ENCODE peak calls at places on chromosome 4, in six cellular contexts. One of them, this sample, is unnamed.

GRCh38 chr4:628346-628745 is 3.0 kb downstream of the PDE6B start:
- DNase-seq in mesenchymal stem cell: no peak
- DNase-seq in H9: peak
- DNase-seq in mesendoderm: no peak
- DNase-seq in neuronal stem cell: no peak
- DNase-seq in IMR-90: no peak
- DNase-seq in this sample: no peak

GRCh38 chr4:66330125-66330524 is 659.8 kb upstream of the EPHA5 start:
- DNase-seq in IMR-90: no peak
- DNase-seq in mesendoderm: no peak
- DNase-seq in H9: no peak
- DNase-seq in mesenchymal stem cell: no peak
- DNase-seq in neuronal stem cell: no peak
- DNase-seq in this sample: no peak

GRCh38 chr4:22910200-22910599 is 217.5 kb downstream of the GBA3 start:
- DNase-seq in IMR-90: no peak
- DNase-seq in H9: no peak
- DNase-seq in mesenchymal stem cell: no peak
- DNase-seq in mesendoderm: no peak
- DNase-seq in neuronal stem cell: no peak
- DNase-seq in this sample: no peak

GRCh38 chr4:13921805-13922204 is 294.3 kb upstream of the BOD1L1 start:
- DNase-seq in H9: no peak
- DNase-seq in neuronal stem cell: no peak
- DNase-seq in IMR-90: peak
- DNase-seq in mesendoderm: no peak
- DNase-seq in mesenchymal stem cell: peak
- DNase-seq in this sample: no peak

GRCh38 chr4:13918110-13918509 is 290.6 kb upstream of the BOD1L1 start:
- DNase-seq in neuronal stem cell: no peak
- DNase-seq in mesendoderm: no peak
- DNase-seq in IMR-90: peak
- DNase-seq in mesenchymal stem cell: peak
- DNase-seq in H9: no peak
- DNase-seq in this sample: peak

GRCh38 chr4:7323461-7323871 is 111.3 kb downstream of the PSAPL1 start:
- DNase-seq in mesenchymal stem cell: no peak
- DNase-seq in mesendoderm: no peak
- DNase-seq in H9: no peak
- DNase-seq in IMR-90: no peak
- DNase-seq in neuronal stem cell: no peak
- DNase-seq in this sample: no peak

GRCh38 chr4:163072222-163072621 is 94.5 kb downstream of the NAF1 start:
- DNase-seq in mesendoderm: no peak
- DNase-seq in IMR-90: no peak
- DNase-seq in neuronal stem cell: no peak
- DNase-seq in H9: no peak
- DNase-seq in mesenchymal stem cell: no peak
- DNase-seq in this sample: no peak

GRCh38 chr4:102217345-102217744 is 127.9 kb downstream of the SLC39A8 start:
- DNase-seq in IMR-90: no peak
- DNase-seq in H9: no peak
- DNase-seq in neuronal stem cell: no peak
- DNase-seq in mesendoderm: no peak
- DNase-seq in mesenchymal stem cell: no peak
- DNase-seq in this sample: no peak

GRCh38 chr4:53365121-53365485 is 758 bp downstream of the SCFD2 start:
- DNase-seq in H9: peak
- DNase-seq in mesendoderm: peak
- DNase-seq in IMR-90: peak
- DNase-seq in neuronal stem cell: no peak
- DNase-seq in mesenchymal stem cell: peak
- DNase-seq in this sample: no peak

GRCh38 chr4:131566026-131566425 is 1583.1 kb upstream of the PCDH10 start:
- DNase-seq in neuronal stem cell: no peak
- DNase-seq in mesenchymal stem cell: no peak
- DNase-seq in mesendoderm: no peak
- DNase-seq in H9: no peak
- DNase-seq in IMR-90: no peak
- DNase-seq in this sample: no peak

GRCh38 chr4:25098964-25099843 is 61.0 kb downstream of the SEPSECS start:
- DNase-seq in IMR-90: peak
- DNase-seq in neuronal stem cell: no peak
- DNase-seq in mesendoderm: peak
- DNase-seq in mesenchymal stem cell: no peak
- DNase-seq in H9: no peak
- DNase-seq in this sample: peak

GRCh38 chr4:16765549-16765948 is 132.9 kb downstream of the LDB2 start:
- DNase-seq in mesenchymal stem cell: no peak
- DNase-seq in IMR-90: no peak
- DNase-seq in H9: no peak
- DNase-seq in neuronal stem cell: no peak
- DNase-seq in mesendoderm: no peak
- DNase-seq in this sample: peak

GRCh38 chr4:13524504-13525243 is 19.6 kb downstream of the NKX3-2 start:
- DNase-seq in IMR-90: peak
- DNase-seq in mesendoderm: peak
- DNase-seq in neuronal stem cell: no peak
- DNase-seq in H9: no peak
- DNase-seq in mesenchymal stem cell: peak
- DNase-seq in this sample: no peak

GRCh38 chr4:88738714-88739366 is 41.2 kb upstream of the NAP1L5 start:
- DNase-seq in IMR-90: peak
- DNase-seq in mesendoderm: no peak
- DNase-seq in H9: peak
- DNase-seq in neuronal stem cell: no peak
- DNase-seq in mesenchymal stem cell: no peak
- DNase-seq in this sample: peak

GRCh38 chr4:99714179-99714578 is 56.6 kb upstream of the C4orf54 start:
- DNase-seq in IMR-90: no peak
- DNase-seq in H9: no peak
- DNase-seq in mesendoderm: peak
- DNase-seq in neuronal stem cell: no peak
- DNase-seq in mesenchymal stem cell: no peak
- DNase-seq in this sample: peak

DNA sequence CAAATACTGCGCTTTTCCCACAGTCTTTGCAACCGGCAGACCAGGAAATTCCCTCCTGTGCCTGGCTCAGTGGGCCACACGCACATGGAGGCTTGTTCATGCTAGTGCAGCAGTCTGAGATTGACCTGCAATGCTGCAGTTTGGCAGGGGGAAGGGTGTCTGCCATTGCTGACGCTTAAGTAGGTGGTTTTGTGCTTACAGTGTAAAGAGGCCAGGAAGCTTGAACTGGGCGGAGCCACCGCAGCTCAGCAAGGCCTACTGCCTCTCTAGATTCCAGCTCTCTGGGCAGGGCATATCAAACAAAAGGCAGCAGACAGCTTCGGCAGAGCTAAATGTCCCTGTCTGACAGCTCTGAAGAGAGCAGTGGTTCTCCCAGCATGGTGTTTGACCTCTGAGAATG is 390.5 kb upstream of the TECRL start:
- DNase-seq in H9: peak
- DNase-seq in mesenchymal stem cell: no peak
- DNase-seq in neuronal stem cell: no peak
- DNase-seq in IMR-90: no peak
- DNase-seq in mesendoderm: peak
- DNase-seq in this sample: no peak
- H4K8ac ChIP-seq in H9: peak
- H4K8ac ChIP-seq in mesenchymal stem cell: no peak
- H4K8ac ChIP-seq in neuronal stem cell: no peak
- H4K8ac ChIP-seq in IMR-90: no peak
- H4K8ac ChIP-seq in mesendoderm: no peak
- H4K8ac ChIP-seq in this sample: no peak

DNA sequence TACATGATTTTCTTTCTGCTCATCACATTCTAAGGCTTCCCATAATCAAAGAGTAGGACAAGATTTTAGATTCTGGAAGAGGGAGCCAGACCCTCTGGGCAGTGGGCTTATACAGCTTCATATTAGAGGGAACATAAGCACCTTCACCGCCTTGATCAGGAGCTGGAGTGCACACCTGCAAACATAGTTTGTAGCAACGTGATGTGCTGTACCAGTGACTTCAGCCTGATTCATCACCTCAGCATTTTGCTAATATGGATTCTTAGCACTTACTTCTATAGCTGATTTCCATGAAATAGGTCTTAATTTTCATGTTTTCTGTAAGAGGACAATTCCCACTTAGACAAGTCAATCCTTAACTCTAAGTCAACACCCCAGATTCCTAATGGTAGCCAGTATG is 36.7 kb downstream of the PCDH18 start:
- DNase-seq in mesendoderm: no peak
- DNase-seq in H9: no peak
- DNase-seq in mesenchymal stem cell: no peak
- DNase-seq in IMR-90: no peak
- DNase-seq in neuronal stem cell: no peak
- DNase-seq in this sample: no peak
- H2AK5ac ChIP-seq in mesendoderm: no peak
- H2AK5ac ChIP-seq in H9: no peak
- H2AK5ac ChIP-seq in mesenchymal stem cell: no peak
- H2AK5ac ChIP-seq in IMR-90: no peak
- H2AK5ac ChIP-seq in neuronal stem cell: no peak
- H2AK5ac ChIP-seq in this sample: no peak

DNA sequence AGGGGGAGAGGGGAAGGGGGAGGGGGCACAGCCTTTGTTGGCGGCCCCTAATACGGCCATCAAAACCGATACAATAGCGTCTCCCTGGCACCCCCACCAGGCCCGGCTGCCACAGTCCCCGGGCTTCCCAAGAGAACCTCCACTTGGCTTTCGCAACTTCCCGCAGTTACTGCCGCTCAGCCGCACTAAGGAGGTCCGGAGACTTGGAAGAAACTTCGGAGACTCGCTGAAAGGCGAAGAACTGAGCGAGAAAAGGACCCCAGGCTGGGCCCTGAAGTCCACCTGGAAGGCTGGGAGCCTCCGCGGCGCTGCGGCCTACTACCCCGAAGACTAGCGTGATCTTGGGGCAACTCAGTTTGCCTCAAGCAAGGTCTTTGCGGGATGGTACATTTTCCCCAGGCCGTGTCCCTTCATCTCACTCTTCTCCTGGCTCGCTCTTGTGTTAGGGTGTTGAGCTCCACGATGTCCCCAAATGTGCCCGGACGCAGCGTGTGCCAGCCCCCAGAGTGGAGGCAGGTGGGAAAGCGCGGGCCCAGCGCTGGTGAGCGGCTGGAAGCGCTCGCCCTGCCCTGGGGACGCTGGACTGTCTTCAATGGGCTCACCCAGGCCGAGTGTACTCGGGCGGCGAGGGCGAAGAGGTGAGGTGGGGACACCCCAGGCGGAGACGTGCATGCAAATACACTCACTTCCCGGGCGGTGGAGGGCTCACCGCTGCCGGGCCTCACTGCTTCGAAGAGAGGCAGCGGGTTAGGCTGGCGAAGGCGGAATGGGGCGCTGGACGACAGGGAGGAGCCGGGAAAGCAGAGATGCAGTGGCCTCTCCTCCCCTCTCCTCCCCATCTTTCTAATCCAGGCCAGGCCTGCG is 2.5 kb downstream of the NKX6-1 start:
- DNase-seq in IMR-90: no peak
- DNase-seq in H9: peak
- DNase-seq in neuronal stem cell: no peak
- DNase-seq in mesendoderm: peak
- DNase-seq in mesenchymal stem cell: peak
- DNase-seq in this sample: no peak
- H4K8ac ChIP-seq in IMR-90: no peak
- H4K8ac ChIP-seq in H9: no peak
- H4K8ac ChIP-seq in neuronal stem cell: no peak
- H4K8ac ChIP-seq in mesendoderm: no peak
- H4K8ac ChIP-seq in mesenchymal stem cell: no peak
- H4K8ac ChIP-seq in this sample: no peak

GRCh38 chr4:107823870-107824366 is 814 bp upstream of the SGMS2 start:
- DNase-seq in IMR-90: no peak
- DNase-seq in mesendoderm: peak
- DNase-seq in H9: no peak
- DNase-seq in mesenchymal stem cell: no peak
- DNase-seq in neuronal stem cell: no peak
- DNase-seq in this sample: peak
- H2AK5ac ChIP-seq in IMR-90: peak
- H2AK5ac ChIP-seq in mesendoderm: no peak
- H2AK5ac ChIP-seq in H9: no peak
- H2AK5ac ChIP-seq in mesenchymal stem cell: no peak
- H2AK5ac ChIP-seq in neuronal stem cell: no peak
- H2AK5ac ChIP-seq in this sample: no peak

GRCh38 chr4:1815096-1815996 is 22.3 kb downstream of the FGFR3 start:
- DNase-seq in mesendoderm: no peak
- DNase-seq in H9: no peak
- DNase-seq in IMR-90: no peak
- DNase-seq in neuronal stem cell: no peak
- DNase-seq in mesenchymal stem cell: no peak
- DNase-seq in this sample: no peak
- H4K8ac ChIP-seq in mesendoderm: no peak
- H4K8ac ChIP-seq in H9: no peak
- H4K8ac ChIP-seq in IMR-90: no peak
- H4K8ac ChIP-seq in neuronal stem cell: no peak
- H4K8ac ChIP-seq in mesenchymal stem cell: no peak
- H4K8ac ChIP-seq in this sample: no peak